ENCODE peak calls at places on chromosomes 11 and 22, in ten cellular contexts. One of them, this sample, is unnamed.
A peak's percentile ranks its signal among the peaks of the same experiment; 100 is the strongest.

GRCh38 chr11:130644187-130644586 is 195.7 kb downstream of the ADAMTS15 start:
- DNase-seq in neural progenitor cell: peak; percentile 12
- DNase-seq in GM13977: no peak
- DNase-seq in tibial artery: no peak
- DNase-seq in stomach: peak; percentile 60
- DNase-seq in uterus: no peak
- DNase-seq in neural crest cell: no peak
- DNase-seq in Calu3: no peak
- DNase-seq in cardiac fibroblast: no peak
- DNase-seq in A549: no peak
- DNase-seq in this sample: no peak

GRCh38 chr22:35910926-35911325 is 117.7 kb downstream of the RBFOX2 start:
- DNase-seq in neural progenitor cell: no peak
- DNase-seq in GM13977: no peak
- DNase-seq in tibial artery: no peak
- DNase-seq in stomach: no peak
- DNase-seq in uterus: no peak
- DNase-seq in neural crest cell: no peak
- DNase-seq in Calu3: no peak
- DNase-seq in cardiac fibroblast: no peak
- DNase-seq in A549: no peak
- DNase-seq in this sample: no peak

GRCh38 chr11:129853508-129854228 is 38.0 kb downstream of the TMEM45B start:
- DNase-seq in neural progenitor cell: no peak
- DNase-seq in GM13977: no peak
- DNase-seq in tibial artery: no peak
- DNase-seq in stomach: peak; percentile 89
- DNase-seq in uterus: no peak
- DNase-seq in neural crest cell: no peak
- DNase-seq in Calu3: peak; percentile 74
- DNase-seq in cardiac fibroblast: peak; percentile 58
- DNase-seq in A549: peak; percentile 48
- DNase-seq in this sample: peak; percentile 26

GRCh38 chr11:5891216-5891800 is 1.7 kb upstream of the OR52E5 start:
- DNase-seq in neural progenitor cell: no peak
- DNase-seq in GM13977: peak; percentile 3
- DNase-seq in tibial artery: no peak
- DNase-seq in stomach: no peak
- DNase-seq in uterus: no peak
- DNase-seq in neural crest cell: no peak
- DNase-seq in Calu3: no peak
- DNase-seq in cardiac fibroblast: peak; percentile 36
- DNase-seq in A549: peak; percentile 10
- DNase-seq in this sample: no peak

GRCh38 chr22:25475554-25476022 is 88.9 kb upstream of the GRK3 start:
- DNase-seq in neural progenitor cell: no peak
- DNase-seq in GM13977: no peak
- DNase-seq in tibial artery: no peak
- DNase-seq in stomach: no peak
- DNase-seq in uterus: no peak
- DNase-seq in neural crest cell: no peak
- DNase-seq in Calu3: no peak
- DNase-seq in cardiac fibroblast: peak; percentile 43
- DNase-seq in A549: peak; percentile 6
- DNase-seq in this sample: no peak

GRCh38 chr11:70067591-70068341 is 10.4 kb upstream of the ANO1 start:
- DNase-seq in neural progenitor cell: peak; percentile 82
- DNase-seq in GM13977: no peak
- DNase-seq in tibial artery: no peak
- DNase-seq in stomach: no peak
- DNase-seq in uterus: no peak
- DNase-seq in neural crest cell: peak; percentile 28
- DNase-seq in Calu3: peak; percentile 72
- DNase-seq in cardiac fibroblast: no peak
- DNase-seq in A549: no peak
- DNase-seq in this sample: no peak

GRCh38 chr22:46377566-46378498 is 42.3 kb downstream of the TRMU start:
- DNase-seq in neural progenitor cell: peak; percentile 96
- DNase-seq in GM13977: no peak
- DNase-seq in tibial artery: no peak
- DNase-seq in stomach: peak; percentile 91
- DNase-seq in uterus: no peak
- DNase-seq in neural crest cell: peak; percentile 22
- DNase-seq in Calu3: peak; percentile 94
- DNase-seq in cardiac fibroblast: peak; percentile 18
- DNase-seq in A549: peak; percentile 89
- DNase-seq in this sample: peak; percentile 93

GRCh38 chr22:46185263-46185662 is 34.9 kb downstream of the PPARA start:
- DNase-seq in neural progenitor cell: no peak
- DNase-seq in GM13977: no peak
- DNase-seq in tibial artery: no peak
- DNase-seq in stomach: no peak
- DNase-seq in uterus: no peak
- DNase-seq in neural crest cell: no peak
- DNase-seq in Calu3: no peak
- DNase-seq in cardiac fibroblast: no peak
- DNase-seq in A549: no peak
- DNase-seq in this sample: no peak

GRCh38 chr11:7019500-7020182 is 505 bp downstream of the ZNF214 start:
- DNase-seq in neural progenitor cell: peak; percentile 67
- DNase-seq in GM13977: peak; percentile 13
- DNase-seq in tibial artery: no peak
- DNase-seq in stomach: no peak
- DNase-seq in uterus: peak; percentile 23
- DNase-seq in neural crest cell: no peak
- DNase-seq in Calu3: peak; percentile 10
- DNase-seq in cardiac fibroblast: peak; percentile 38
- DNase-seq in A549: no peak
- DNase-seq in this sample: peak; percentile 32

GRCh38 chr11:33775832-33776231 is 1.5 kb upstream of the FBXO3 start:
- DNase-seq in neural progenitor cell: no peak
- DNase-seq in GM13977: peak; percentile 32
- DNase-seq in tibial artery: no peak
- DNase-seq in stomach: no peak
- DNase-seq in uterus: no peak
- DNase-seq in neural crest cell: no peak
- DNase-seq in Calu3: no peak
- DNase-seq in cardiac fibroblast: no peak
- DNase-seq in A549: no peak
- DNase-seq in this sample: no peak

GRCh38 chr22:21642584-21643448 is 714 bp downstream of the SDF2L1 start:
- DNase-seq in neural progenitor cell: peak; percentile 85
- DNase-seq in GM13977: peak; percentile 82
- DNase-seq in tibial artery: no peak
- DNase-seq in stomach: peak; percentile 57
- DNase-seq in uterus: no peak
- DNase-seq in neural crest cell: peak; percentile 59
- DNase-seq in Calu3: peak; percentile 81
- DNase-seq in cardiac fibroblast: peak; percentile 50
- DNase-seq in A549: peak; percentile 66
- DNase-seq in this sample: peak; percentile 70

GRCh38 chr22:21640810-21641209 is 1.3 kb upstream of the SDF2L1 start:
- DNase-seq in neural progenitor cell: no peak
- DNase-seq in GM13977: peak; percentile 19
- DNase-seq in tibial artery: no peak
- DNase-seq in stomach: no peak
- DNase-seq in uterus: no peak
- DNase-seq in neural crest cell: no peak
- DNase-seq in Calu3: no peak
- DNase-seq in cardiac fibroblast: no peak
- DNase-seq in A549: no peak
- DNase-seq in this sample: no peak

GRCh38 chr22:21641795-21642583 is at the start of gene SDF2L1:
- DNase-seq in neural progenitor cell: peak; percentile 99
- DNase-seq in GM13977: peak; percentile 99
- DNase-seq in tibial artery: peak; percentile 99
- DNase-seq in stomach: peak; percentile 99
- DNase-seq in uterus: peak; percentile 98
- DNase-seq in neural crest cell: peak; percentile 94
- DNase-seq in Calu3: peak; percentile 99
- DNase-seq in cardiac fibroblast: peak; percentile 99
- DNase-seq in A549: peak; percentile 97
- DNase-seq in this sample: peak; percentile 99

GRCh38 chr22:21641417-21641794 is 696 bp upstream of the SDF2L1 start:
- DNase-seq in neural progenitor cell: peak; percentile 79
- DNase-seq in GM13977: peak; percentile 56
- DNase-seq in tibial artery: no peak
- DNase-seq in stomach: peak; percentile 53
- DNase-seq in uterus: no peak
- DNase-seq in neural crest cell: peak; percentile 57
- DNase-seq in Calu3: peak; percentile 68
- DNase-seq in cardiac fibroblast: peak; percentile 65
- DNase-seq in A549: peak; percentile 61
- DNase-seq in this sample: peak; percentile 46

GRCh38 chr22:21643533-21644357 is 1.6 kb downstream of the SDF2L1 start:
- DNase-seq in neural progenitor cell: no peak
- DNase-seq in GM13977: no peak
- DNase-seq in tibial artery: no peak
- DNase-seq in stomach: no peak
- DNase-seq in uterus: no peak
- DNase-seq in neural crest cell: no peak
- DNase-seq in Calu3: no peak
- DNase-seq in cardiac fibroblast: no peak
- DNase-seq in A549: no peak
- DNase-seq in this sample: no peak
- TF ChIP-seq CTCF in neural progenitor cell: no peak
- TF ChIP-seq CTCF in GM13977: peak; percentile 33
- TF ChIP-seq CTCF in tibial artery: no peak
- TF ChIP-seq CTCF in stomach: no peak
- TF ChIP-seq CTCF in uterus: no peak
- TF ChIP-seq CTCF in neural crest cell: no peak
- TF ChIP-seq CTCF in Calu3: no peak
- TF ChIP-seq CTCF in cardiac fibroblast: no peak
- TF ChIP-seq CTCF in A549: no peak
- TF ChIP-seq CTCF in this sample: no peak

GRCh38 chr11:20634044-20634443 is 34.6 kb downstream of the SLC6A5 start:
- DNase-seq in neural progenitor cell: no peak
- DNase-seq in GM13977: no peak
- DNase-seq in tibial artery: no peak
- DNase-seq in stomach: no peak
- DNase-seq in uterus: no peak
- DNase-seq in neural crest cell: no peak
- DNase-seq in Calu3: no peak
- DNase-seq in cardiac fibroblast: no peak
- DNase-seq in A549: peak; percentile 10
- DNase-seq in this sample: no peak
- TF ChIP-seq CTCF in neural progenitor cell: peak; percentile 15
- TF ChIP-seq CTCF in GM13977: no peak
- TF ChIP-seq CTCF in tibial artery: no peak
- TF ChIP-seq CTCF in stomach: no peak
- TF ChIP-seq CTCF in uterus: no peak
- TF ChIP-seq CTCF in neural crest cell: peak; percentile 17
- TF ChIP-seq CTCF in Calu3: no peak
- TF ChIP-seq CTCF in cardiac fibroblast: peak; percentile 43
- TF ChIP-seq CTCF in A549: no peak
- TF ChIP-seq CTCF in this sample: no peak

GRCh38 chr22:42969348-42969975 is 45.5 kb downstream of the PACSIN2 start:
- DNase-seq in neural progenitor cell: no peak
- DNase-seq in GM13977: no peak
- DNase-seq in tibial artery: no peak
- DNase-seq in stomach: no peak
- DNase-seq in uterus: no peak
- DNase-seq in neural crest cell: no peak
- DNase-seq in Calu3: no peak
- DNase-seq in cardiac fibroblast: peak; percentile 44
- DNase-seq in A549: no peak
- DNase-seq in this sample: no peak

GRCh38 chr22:42967933-42968332 is 47.0 kb downstream of the PACSIN2 start:
- DNase-seq in neural progenitor cell: no peak
- DNase-seq in GM13977: no peak
- DNase-seq in tibial artery: peak; percentile 80
- DNase-seq in stomach: peak; percentile 49
- DNase-seq in uterus: peak; percentile 44
- DNase-seq in neural crest cell: no peak
- DNase-seq in Calu3: no peak
- DNase-seq in cardiac fibroblast: no peak
- DNase-seq in A549: no peak
- DNase-seq in this sample: peak; percentile 38

GRCh38 chr22:42967005-42967404 is 47.9 kb downstream of the PACSIN2 start:
- DNase-seq in neural progenitor cell: no peak
- DNase-seq in GM13977: no peak
- DNase-seq in tibial artery: no peak
- DNase-seq in stomach: no peak
- DNase-seq in uterus: no peak
- DNase-seq in neural crest cell: no peak
- DNase-seq in Calu3: no peak
- DNase-seq in cardiac fibroblast: no peak
- DNase-seq in A549: no peak
- DNase-seq in this sample: no peak

GRCh38 chr22:42972592-42973535 is 42.1 kb downstream of the PACSIN2 start:
- DNase-seq in neural progenitor cell: no peak
- DNase-seq in GM13977: no peak
- DNase-seq in tibial artery: no peak
- DNase-seq in stomach: peak; percentile 57
- DNase-seq in uterus: no peak
- DNase-seq in neural crest cell: no peak
- DNase-seq in Calu3: no peak
- DNase-seq in cardiac fibroblast: no peak
- DNase-seq in A549: no peak
- DNase-seq in this sample: no peak

GRCh38 chr22:42970029-42970428 is 44.9 kb downstream of the PACSIN2 start:
- DNase-seq in neural progenitor cell: no peak
- DNase-seq in GM13977: peak; percentile 57
- DNase-seq in tibial artery: no peak
- DNase-seq in stomach: no peak
- DNase-seq in uterus: no peak
- DNase-seq in neural crest cell: no peak
- DNase-seq in Calu3: peak; percentile 62
- DNase-seq in cardiac fibroblast: no peak
- DNase-seq in A549: no peak
- DNase-seq in this sample: no peak
- TF ChIP-seq CTCF in neural progenitor cell: no peak
- TF ChIP-seq CTCF in GM13977: no peak
- TF ChIP-seq CTCF in tibial artery: no peak
- TF ChIP-seq CTCF in stomach: no peak
- TF ChIP-seq CTCF in uterus: no peak
- TF ChIP-seq CTCF in neural crest cell: no peak
- TF ChIP-seq CTCF in Calu3: no peak
- TF ChIP-seq CTCF in cardiac fibroblast: no peak
- TF ChIP-seq CTCF in A549: no peak
- TF ChIP-seq CTCF in this sample: no peak

DNA sequence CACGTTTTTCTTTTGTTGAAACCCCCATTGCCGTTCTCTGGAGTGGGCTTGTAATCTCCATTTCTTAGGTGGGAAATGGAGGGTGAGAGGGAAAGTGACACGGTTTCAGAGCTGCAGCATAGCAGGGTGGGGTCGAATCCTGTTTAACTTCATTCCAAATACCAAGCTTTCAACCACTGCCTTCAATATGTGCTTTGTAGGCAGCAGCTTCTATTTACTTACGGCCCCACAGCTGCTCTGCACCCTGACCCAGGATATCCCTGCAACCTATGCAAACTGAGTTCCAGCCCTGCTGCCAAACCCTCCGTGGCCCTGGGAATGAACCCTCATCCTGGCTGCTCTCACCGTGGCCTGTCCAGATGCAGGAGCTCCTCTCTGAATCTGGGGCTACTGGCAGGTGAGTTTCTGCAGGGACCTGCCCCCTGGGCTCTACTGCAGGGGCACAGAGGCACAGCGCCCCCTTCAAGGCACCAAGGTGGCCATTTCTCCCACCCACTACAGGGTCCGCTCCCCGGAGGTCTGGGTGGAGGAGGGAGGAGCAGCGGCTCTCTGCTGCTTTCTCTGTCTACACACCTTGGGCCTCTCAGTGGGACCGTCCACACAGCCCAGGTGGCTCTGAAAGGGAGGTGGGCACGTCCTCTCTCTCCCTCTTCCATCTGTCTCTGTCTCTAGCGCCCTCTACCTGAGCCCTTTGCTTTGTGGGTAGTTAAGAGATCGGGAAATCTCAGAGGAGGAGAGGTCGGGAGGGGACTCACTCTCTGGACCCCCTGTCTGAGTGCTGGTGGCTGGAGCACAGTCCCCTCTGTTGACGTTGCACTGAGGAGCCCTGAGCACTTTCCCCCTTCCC is 279.1 kb downstream of the BRD1 start:
- DNase-seq in neural progenitor cell: peak; percentile 37
- DNase-seq in GM13977: no peak
- DNase-seq in tibial artery: peak; percentile 46
- DNase-seq in stomach: no peak
- DNase-seq in uterus: no peak
- DNase-seq in neural crest cell: no peak
- DNase-seq in Calu3: peak; percentile 57
- DNase-seq in cardiac fibroblast: no peak
- DNase-seq in A549: no peak
- DNase-seq in this sample: no peak
- TF ChIP-seq CTCF in neural progenitor cell: peak; percentile 47
- TF ChIP-seq CTCF in GM13977: no peak
- TF ChIP-seq CTCF in tibial artery: no peak
- TF ChIP-seq CTCF in stomach: no peak
- TF ChIP-seq CTCF in uterus: no peak
- TF ChIP-seq CTCF in neural crest cell: no peak
- TF ChIP-seq CTCF in Calu3: peak; percentile 21
- TF ChIP-seq CTCF in cardiac fibroblast: no peak
- TF ChIP-seq CTCF in A549: no peak
- TF ChIP-seq CTCF in this sample: no peak

This sample was measured in adrenal gland.